ENCODE peak calls at places on chromosomes 7 and 10, in five cellular contexts. A, G, F, P and W are unnamed samples.
A peak's percentile ranks its signal among the peaks of the same experiment; 100 is the strongest.

GRCh38 chr10:114402233-114402632 is 2.1 kb downstream of the AFAP1L2 start:
- DNase-seq in A (no peak), G (no peak), F (no peak), P (no peak), W (no peak)

GRCh38 chr7:159119851-159120539 is 24.7 kb downstream of the VIPR2 start:
- DNase-seq in A (no peak), G (no peak), F (no peak), P (no peak), W (no peak)

GRCh38 chr10:23694921-23695824 is 256.3 kb downstream of the OTUD1 start:
- DNase-seq in A (peak; percentile 39), G (no peak), F (no peak), P (peak; percentile 78), W (no peak)

GRCh38 chr10:118973744-118974143 is 55.8 kb upstream of the NANOS1 start:
- DNase-seq in A (no peak), G (no peak), F (no peak), P (no peak), W (no peak)

GRCh38 chr7:8536431-8536830 is 103.0 kb downstream of the NXPH1 start:
- DNase-seq in A (no peak), G (no peak), F (no peak), P (no peak), W (no peak)

GRCh38 chr10:129715805-129716785 is 248.0 kb downstream of the EBF3 start:
- DNase-seq in A (no peak), G (no peak), F (peak; percentile 32), P (no peak), W (no peak)

GRCh38 chr10:132397671-132398565 is 918 bp downstream of the PWWP2B start:
- DNase-seq in A (peak; percentile 68), G (peak; percentile 47), F (peak; percentile 69), P (peak; percentile 58), W (peak; percentile 87)

GRCh38 chr10:72272689-72273409 is 875 bp upstream of the DDIT4 start:
- DNase-seq in A (peak; percentile 96), G (peak; percentile 97), F (peak; percentile 59), P (peak; percentile 91), W (peak; percentile 100)

GRCh38 chr10:31318382-31318853 is 598 bp upstream of the ZEB1 start:
- DNase-seq in A (peak; percentile 73), G (peak; percentile 80), F (peak; percentile 75), P (peak; percentile 35), W (peak; percentile 83)

GRCh38 chr7:82726038-82726800 is 282.6 kb upstream of the CACNA2D1 start:
- DNase-seq in A (peak; percentile 14), G (no peak), F (no peak), P (no peak), W (no peak)

GRCh38 chr7:138584696-138585095 is 116.5 kb downstream of the SVOPL start:
- DNase-seq in A (no peak), G (no peak), F (no peak), P (no peak), W (peak; percentile 24)

GRCh38 chr10:43287056-43288007 is 20.5 kb upstream of the RASGEF1A start:
- DNase-seq in A (no peak), G (no peak), F (peak; percentile 95), P (no peak), W (peak; percentile 18)

GRCh38 chr10:8070440-8070839 is 16.0 kb downstream of the GATA3 start:
- DNase-seq in A (no peak), G (no peak), F (no peak), P (no peak), W (no peak)

GRCh38 chr10:78931333-78932083 is 137.3 kb upstream of the ZMIZ1 start:
- DNase-seq in A (peak; percentile 44), G (peak; percentile 88), F (peak; percentile 92), P (no peak), W (peak; percentile 94)

GRCh38 chr10:69160809-69161225 is 19.2 kb upstream of the SUPV3L1 start:
- DNase-seq in A (no peak), G (peak; percentile 45), F (peak; percentile 82), P (no peak), W (peak; percentile 60)

GRCh38 chr7:76296743-76297740 is 5.4 kb upstream of the HSPB1 start:
- DNase-seq in A (peak; percentile 84), G (peak; percentile 93), F (peak; percentile 59), P (no peak), W (peak; percentile 95)

GRCh38 chr7:2037805-2038635 is 194.7 kb downstream of the MAD1L1 start:
- DNase-seq in A (no peak), G (peak; percentile 80), F (no peak), P (no peak), W (peak; percentile 59)

GRCh38 chr7:73351447-73352167 is 23.6 kb downstream of the FKBP6 start:
- DNase-seq in A (no peak), G (no peak), F (no peak), P (no peak), W (no peak)

GRCh38 chr7:107372298-107372697 is 97.6 kb upstream of the GPR22 start:
- DNase-seq in A (no peak), G (peak; percentile 83), F (peak; percentile 57), P (no peak), W (peak; percentile 79)

GRCh38 chr7:20158684-20159083 is 58.5 kb downstream of the MACC1 start:
- DNase-seq in A (no peak), G (peak; percentile 36), F (no peak), P (no peak), W (peak; percentile 17)

GRCh38 chr7:110003827-110004226 is 1087.1 kb upstream of the LRRN3 start:
- DNase-seq in A (no peak), G (no peak), F (no peak), P (no peak), W (no peak)

GRCh38 chr7:95871078-95871848 is 98.9 kb downstream of the DYNC1I1 start:
- DNase-seq in A (peak; percentile 71), G (peak; percentile 45), F (peak; percentile 63), P (peak; percentile 72), W (peak; percentile 68)

GRCh38 chr10:68897336-68897741 is 3.8 kb upstream of the DDX50 start:
- DNase-seq in A (peak; percentile 80), G (peak; percentile 77), F (peak; percentile 85), P (peak; percentile 84), W (peak; percentile 84)

GRCh38 chr7:103630318-103630717 is 184.3 kb upstream of the SLC26A5 start:
- DNase-seq in A (no peak), G (peak; percentile 60), F (peak; percentile 26), P (no peak), W (peak; percentile 64)

GRCh38 chr7:27686315-27686714 is 23.6 kb upstream of the HIBADH start:
- DNase-seq in A (no peak), G (no peak), F (peak; percentile 10), P (no peak), W (peak; percentile 33)

DNA sequence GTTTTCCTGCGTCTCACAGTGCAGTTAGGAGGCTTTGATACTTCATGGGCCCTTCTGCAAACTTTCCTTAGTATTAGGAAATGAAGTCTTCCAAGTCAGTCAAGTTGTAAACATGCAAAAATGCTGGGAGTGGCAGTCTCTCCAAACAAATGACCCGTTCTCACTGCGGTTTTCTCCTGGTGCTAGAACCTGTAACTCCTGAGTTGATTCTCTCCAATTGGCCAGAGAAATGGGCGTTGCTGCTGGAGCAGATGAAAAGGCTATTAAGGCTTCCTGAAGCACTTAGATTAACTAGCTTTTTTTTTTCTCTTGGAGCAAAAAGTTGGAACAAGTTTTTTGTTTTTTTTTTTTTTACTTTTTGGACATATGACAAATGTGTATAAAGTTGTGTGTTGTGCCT is 393.9 kb upstream of the GALNT17 start:
- DNase-seq in A (peak; percentile 41), G (peak; percentile 49), F (peak; percentile 1), P (no peak), W (peak; percentile 74)
- H4K20me1 ChIP-seq in A (peaks cover 63% of the 10 kb centered on the region), G (peaks cover 12% of the 10 kb centered on the region), F (no peaks in the 10 kb centered on the region), P (peaks cover 99% of the 10 kb centered on the region), W (no peaks in the 10 kb centered on the region)

GRCh38 chr7:70505886-70506285 is 626.1 kb upstream of the GALNT17 start:
- DNase-seq in A (no peak), G (no peak), F (no peak), P (no peak), W (no peak)

GRCh38 chr7:70505468-70505867 is 626.5 kb upstream of the GALNT17 start:
- DNase-seq in A (no peak), G (no peak), F (no peak), P (no peak), W (no peak)

GRCh38 chr7:70502117-70502516 is 629.8 kb upstream of the GALNT17 start:
- DNase-seq in A (no peak), G (no peak), F (no peak), P (no peak), W (no peak)

GRCh38 chr7:70506463-70506862 is 625.5 kb upstream of the GALNT17 start:
- DNase-seq in A (peak; percentile 53), G (no peak), F (no peak), P (peak; percentile 58), W (no peak)

GRCh38 chr7:70504254-70504653 is 627.7 kb upstream of the GALNT17 start:
- DNase-seq in A (no peak), G (no peak), F (no peak), P (no peak), W (no peak)
- H4K20me1 ChIP-seq in A (no peaks in the 10 kb centered on the region), G (no peaks in the 10 kb centered on the region), F (no peaks in the 10 kb centered on the region), P (no peaks in the 10 kb centered on the region), W (no peaks in the 10 kb centered on the region)

DNA sequence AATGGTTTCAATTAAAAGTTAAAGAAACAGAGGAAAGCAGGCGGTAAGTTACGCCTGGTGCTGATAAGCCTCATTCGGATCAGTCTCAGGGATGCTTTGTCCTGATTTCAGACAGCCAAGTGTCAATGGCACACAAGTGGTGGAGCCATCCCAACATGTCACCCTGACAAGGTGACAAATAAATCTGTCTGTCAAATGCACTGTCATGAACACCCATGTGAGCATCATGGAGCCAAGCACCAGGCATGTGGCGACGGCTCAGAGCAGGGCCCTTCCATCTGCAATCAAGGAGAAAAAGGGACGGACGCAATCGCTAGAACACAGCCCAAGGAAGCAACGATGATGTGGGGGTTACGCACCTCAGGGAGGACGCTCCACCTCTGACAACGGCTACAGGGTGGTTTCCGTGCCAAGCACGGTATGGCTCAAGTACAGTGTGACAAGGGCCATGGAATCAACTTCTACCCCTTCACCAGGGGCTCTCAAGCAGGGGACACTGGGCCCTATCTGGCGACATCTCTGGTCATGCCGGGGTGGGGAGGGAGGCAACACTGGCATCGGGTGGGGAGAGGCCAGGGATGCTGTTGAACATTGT is 66.2 kb downstream of the CTBP2 start:
- DNase-seq in A (no peak), G (no peak), F (no peak), P (peak; percentile 19), W (no peak)
- H4K20me1 ChIP-seq in A (peaks cover 87% of the 10 kb centered on the region), G (peaks cover 75% of the 10 kb centered on the region), F (peaks cover 4% of the 10 kb centered on the region), P (peaks cover 98% of the 10 kb centered on the region), W (peaks cover 4% of the 10 kb centered on the region)

DNA sequence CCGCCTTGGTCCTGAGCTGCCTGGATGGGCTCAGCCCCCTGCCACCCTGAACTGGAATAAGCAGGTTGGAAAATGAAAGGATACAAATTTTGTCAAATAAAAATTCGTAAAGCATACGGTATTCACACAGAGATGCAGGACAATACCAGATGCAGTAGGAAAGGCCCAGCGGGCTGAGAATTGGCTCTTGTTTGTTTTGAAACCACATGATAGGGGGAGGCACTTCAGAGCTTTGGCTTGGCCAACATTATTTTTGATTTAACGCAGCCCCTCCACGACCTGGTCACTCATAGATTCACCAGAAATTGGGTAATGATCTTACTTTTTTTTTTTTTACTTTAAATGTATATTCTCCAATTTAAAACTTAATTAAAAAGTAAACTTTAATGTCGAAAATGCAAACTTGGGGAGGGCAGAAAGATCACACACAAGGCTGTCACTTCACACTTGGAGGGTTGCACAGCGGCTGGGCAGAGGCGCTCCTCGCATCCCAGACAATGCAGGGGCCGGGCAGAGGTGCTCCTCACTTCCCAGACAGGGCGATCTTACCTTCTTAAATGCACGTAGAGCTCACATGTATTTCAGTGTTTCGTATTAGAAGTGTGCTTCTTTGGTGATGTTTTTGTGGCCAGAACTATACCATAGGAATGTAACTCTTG is 17.8 kb upstream of the INSIG1 start:
- DNase-seq in A (no peak), G (no peak), F (no peak), P (no peak), W (no peak)
- H4K20me1 ChIP-seq in A (no peaks in the 10 kb centered on the region), G (no peaks in the 10 kb centered on the region), F (no peaks in the 10 kb centered on the region), P (no peaks in the 10 kb centered on the region), W (no peaks in the 10 kb centered on the region)